ENCODE peak calls at places on chromosome 2, in ten cellular contexts. G, P, D, X, J, M, B, N, F and A are unnamed samples.

GRCh38 chr2:67400560-67401464 is 3.7 kb downstream of the ETAA1 start:
- DNase-seq in G (no peak), P (no peak), D (peak), X (no peak), J (no peak), M (no peak), B (peak), N (peak), F (no peak), A (no peak)

GRCh38 chr2:7490672-7491071 is 573.5 kb downstream of the RNF144A start:
- DNase-seq in G (no peak), P (no peak), D (no peak), X (no peak), J (no peak), M (no peak), B (no peak), N (no peak), F (no peak), A (no peak)

GRCh38 chr2:9779572-9780264 is 63.6 kb upstream of the TAF1B start:
- DNase-seq in G (no peak), P (no peak), D (no peak), X (peak), J (no peak), M (no peak), B (no peak), N (no peak), F (no peak), A (no peak)

GRCh38 chr2:60355849-60356261 is 197.6 kb downstream of the BCL11A start:
- DNase-seq in G (no peak), P (no peak), D (no peak), X (no peak), J (no peak), M (no peak), B (no peak), N (no peak), F (no peak), A (no peak)

GRCh38 chr2:168116448-168116847 is 130.9 kb downstream of the STK39 start:
- DNase-seq in G (no peak), P (no peak), D (peak), X (no peak), J (no peak), M (peak), B (peak), N (no peak), F (peak), A (no peak)

GRCh38 chr2:12717988-12718661 is 1.4 kb downstream of the TRIB2 start:
- DNase-seq in G (no peak), P (no peak), D (peak), X (peak), J (no peak), M (peak), B (no peak), N (no peak), F (peak), A (peak)

GRCh38 chr2:127634066-127634617 is 11.8 kb upstream of the GPR17 start:
- DNase-seq in G (no peak), P (no peak), D (no peak), X (no peak), J (no peak), M (no peak), B (no peak), N (peak), F (no peak), A (no peak)

GRCh38 chr2:172335731-172336130 is 91.7 kb upstream of the ITGA6 start:
- DNase-seq in G (no peak), P (no peak), D (no peak), X (no peak), J (no peak), M (no peak), B (no peak), N (no peak), F (no peak), A (no peak)

GRCh38 chr2:197255550-197255949 is 55.0 kb downstream of the ANKRD44 start:
- DNase-seq in G (peak), P (no peak), D (peak), X (peak), J (peak), M (peak), B (peak), N (no peak), F (peak), A (peak)

GRCh38 chr2:222643134-222643533 is 12.8 kb downstream of the FARSB start:
- DNase-seq in G (no peak), P (no peak), D (no peak), X (no peak), J (no peak), M (no peak), B (no peak), N (no peak), F (no peak), A (no peak)

GRCh38 chr2:164954186-164954585 is 1.1 kb downstream of the SLC38A11 start:
- DNase-seq in G (no peak), P (no peak), D (no peak), X (no peak), J (no peak), M (no peak), B (no peak), N (no peak), F (no peak), A (no peak)

GRCh38 chr2:2837768-2838547 is 506.9 kb upstream of the MYT1L start:
- DNase-seq in G (no peak), P (no peak), D (no peak), X (no peak), J (no peak), M (no peak), B (no peak), N (no peak), F (no peak), A (no peak)

GRCh38 chr2:198287706-198288105 is 483.3 kb downstream of the PLCL1 start:
- DNase-seq in G (no peak), P (no peak), D (no peak), X (no peak), J (no peak), M (no peak), B (no peak), N (no peak), F (no peak), A (no peak)

GRCh38 chr2:217952409-217952808 is 50.4 kb downstream of the TNS1 start:
- DNase-seq in G (no peak), P (no peak), D (no peak), X (no peak), J (no peak), M (no peak), B (no peak), N (no peak), F (no peak), A (no peak)

GRCh38 chr2:187429989-187430388 is 18.1 kb downstream of the CALCRL start:
- DNase-seq in G (no peak), P (no peak), D (peak), X (no peak), J (no peak), M (peak), B (peak), N (peak), F (no peak), A (no peak)